ENCODE peak calls at places on chromosomes 5 and 9, in eight cellular contexts. S is PC-3; P is ACHN; J is iris pigment epithelial cell; F is activated CD8-positive, alpha-beta memory T cell treated with anti-CD3 and anti-CD28 coated beads, Interleukin-2, amount 50 U/mL, for 4 hours; V is stimulated activated CD8-positive, alpha-beta memory T cell treated with anti-CD3 and anti-CD28 coated beads, Interleukin-2, amount 100 ng/mL, for 1 hour; Q is hippocampal formation; H is NCI-H1092 treated with DMSO at 0.1 percent for 48 hours. Z is an unnamed sample.

GRCh38 chr9:3777137-3777536 is 251.3 kb upstream of the RFX3 start:
- DNase-seq in P (no peak), Q (no peak), S (peak), H (no peak), V (no peak), J (no peak), F (no peak), Z (no peak)

GRCh38 chr9:110602281-110602680 is 22.7 kb upstream of the SVEP1 start:
- DNase-seq in S (peak), H (no peak), P (no peak), F (no peak), V (no peak), Q (no peak), J (no peak), Z (no peak)

GRCh38 chr5:16542275-16542674 is 74.5 kb downstream of the RETREG1 start:
- DNase-seq in S (no peak), J (no peak), P (no peak), Q (no peak), V (no peak), H (no peak), F (no peak), Z (no peak)

GRCh38 chr5:118224546-118224945 is 763.8 kb downstream of the DTWD2 start:
- DNase-seq in H (no peak), F (no peak), P (no peak), S (no peak), V (no peak), J (peak), Q (no peak), Z (no peak)

GRCh38 chr9:92764381-92764987 is at the start of gene BICD2:
- DNase-seq in S (no peak), J (no peak), F (no peak), V (no peak), H (no peak), P (no peak), Q (no peak), Z (no peak)

GRCh38 chr9:126023962-126024361 is 276.8 kb downstream of the PBX3 start:
- DNase-seq in S (no peak), P (no peak), J (no peak), H (no peak), F (no peak), V (no peak), Q (no peak), Z (no peak)

GRCh38 chr5:132437604-132438275 is 52.8 kb downstream of the IRF1 start:
- DNase-seq in J (peak), F (peak), Q (peak), H (no peak), P (peak), S (no peak), V (no peak), Z (no peak)

GRCh38 chr9:135277219-135278201 is 190.0 kb downstream of the OLFM1 start:
- DNase-seq in S (no peak), J (no peak), P (no peak), V (no peak), H (no peak), F (no peak), Q (no peak), Z (no peak)

GRCh38 chr9:108951578-108951977 is 17.4 kb downstream of the ABITRAM start:
- DNase-seq in J (peak), H (no peak), V (no peak), F (no peak), Q (no peak), S (peak), P (no peak), Z (no peak)

GRCh38 chr9:81829201-81829882 is 98.9 kb upstream of the SPATA31D4 start:
- DNase-seq in S (no peak), V (no peak), J (peak), Q (no peak), P (no peak), H (no peak), F (no peak), Z (no peak)

GRCh38 chr5:108983456-108984092 is 235.9 kb downstream of the FER start:
- DNase-seq in J (peak), S (no peak), F (no peak), V (no peak), H (no peak), P (no peak), Q (no peak), Z (no peak)

GRCh38 chr5:34627794-34628193 is 28.3 kb upstream of the RAI14 start:
- DNase-seq in Q (no peak), H (no peak), F (no peak), P (peak), V (no peak), J (peak), S (peak), Z (no peak)

GRCh38 chr5:173453167-173453566 is 125.0 kb upstream of the STC2 start:
- DNase-seq in Q (no peak), H (no peak), P (no peak), V (no peak), F (no peak), J (peak), S (peak), Z (peak)

GRCh38 chr5:115571441-115571878 is 26.9 kb upstream of the FEM1C start:
- DNase-seq in J (no peak), V (no peak), H (no peak), F (no peak), P (no peak), Q (peak), S (no peak), Z (no peak)

GRCh38 chr9:134005381-134005780 is 13.3 kb upstream of the VAV2 start:
- DNase-seq in H (no peak), P (no peak), Q (no peak), F (no peak), J (no peak), S (no peak), V (no peak), Z (no peak)

GRCh38 chr5:72125931-72126620 is 18.8 kb downstream of the MAP1B start:
- DNase-seq in F (no peak), J (no peak), P (no peak), H (no peak), V (no peak), S (no peak), Q (no peak), Z (no peak)

GRCh38 chr5:175621971-175622370 is 35.9 kb upstream of the HRH2 start:
- DNase-seq in V (no peak), H (no peak), P (no peak), Q (no peak), J (no peak), S (no peak), F (no peak), Z (no peak)

GRCh38 chr9:12697719-12698118 is 4.5 kb downstream of the TYRP1 start:
- DNase-seq in J (peak), V (no peak), H (no peak), F (no peak), P (no peak), S (no peak), Q (no peak), Z (no peak)

GRCh38 chr5:174323878-174324281 is 278.4 kb downstream of the NSG2 start:
- DNase-seq in S (peak), P (peak), H (no peak), J (peak), F (no peak), Q (no peak), V (no peak), Z (peak)

GRCh38 chr9:121545148-121545874 is 45.7 kb upstream of the GGTA1 start:
- DNase-seq in J (no peak), V (no peak), S (no peak), F (no peak), P (no peak), H (no peak), Q (no peak), Z (no peak)

GRCh38 chr9:75962186-75963036 is 71.9 kb downstream of the PCSK5 start:
- DNase-seq in J (peak), S (no peak), H (peak), V (no peak), Q (no peak), F (no peak), P (no peak), Z (no peak)

GRCh38 chr5:147346006-147346561 is 111.3 kb downstream of the STK32A start:
- DNase-seq in Q (no peak), P (no peak), F (no peak), V (no peak), H (no peak), S (no peak), J (no peak), Z (no peak)

GRCh38 chr9:99231708-99232107 is 9.6 kb downstream of the SEC61B start:
- DNase-seq in S (peak), P (peak), J (no peak), V (no peak), F (peak), H (no peak), Q (no peak), Z (peak)

GRCh38 chr5:66987126-66987525 is 209.5 kb downstream of the CD180 start:
- DNase-seq in P (no peak), H (no peak), S (no peak), F (no peak), Q (no peak), J (peak), V (no peak), Z (no peak)

GRCh38 chr9:34556231-34556525 is 33.3 kb downstream of the CNTFR start:
- DNase-seq in H (no peak), F (no peak), P (no peak), V (no peak), J (no peak), Q (no peak), S (no peak), Z (no peak)